ENCODE peak calls at places on chromosomes 16 and 17, in seven cellular contexts. C is H9, Y is neuronal stem cell, O is IMR-90, Z is mesendoderm, J is H1, I is trophoblast cell. T is an unnamed sample.

GRCh38 chr16:27303256-27304100 is 10.3 kb upstream of the IL4R start:
- DNase-seq in C (no peak), Y (no peak), O (no peak), Z (no peak), J (no peak), I (no peak), T (no peak)

GRCh38 chr17:10633738-10634379 is 23.2 kb downstream of the MYH3 start:
- DNase-seq in C (no peak), Y (no peak), O (no peak), Z (no peak), J (no peak), I (no peak), T (no peak)

GRCh38 chr17:80035937-80036714 is at the start of gene CCDC40:
- DNase-seq in C (peak), Y (peak), O (peak), Z (peak), J (peak), I (peak), T (peak)

GRCh38 chr17:1709971-1710806 is at the start of gene TLCD2:
- DNase-seq in C (peak), Y (no peak), O (peak), Z (peak), J (peak), I (peak), T (peak)

GRCh38 chr17:5537251-5537650 is 47.1 kb downstream of the NLRP1 start:
- DNase-seq in C (no peak), Y (no peak), O (peak), Z (no peak), J (no peak), I (no peak), T (no peak)

GRCh38 chr16:84593825-84594724 is 23.8 kb downstream of the COTL1 start:
- DNase-seq in C (peak), Y (no peak), O (no peak), Z (no peak), J (no peak), I (peak), T (no peak)

GRCh38 chr16:89096768-89097527 is 3.3 kb downstream of the ACSF3 start:
- DNase-seq in C (no peak), Y (no peak), O (peak), Z (no peak), J (no peak), I (no peak), T (no peak)

GRCh38 chr16:86996081-86996480 is 321.1 kb downstream of the C16orf95 start:
- DNase-seq in C (no peak), Y (no peak), O (no peak), Z (no peak), J (no peak), I (no peak), T (no peak)

GRCh38 chr17:245020-245419 is 63.6 kb upstream of the DOC2B start:
- DNase-seq in C (no peak), Y (no peak), O (no peak), Z (no peak), J (no peak), I (no peak), T (no peak)

GRCh38 chr16:67181346-67181745 is 2.4 kb downstream of the MATCAP1 start:
- DNase-seq in C (no peak), Y (no peak), O (peak), Z (no peak), J (no peak), I (no peak), T (peak)

GRCh38 chr17:82052638-82053059 is 951 bp downstream of the GPS1 start:
- DNase-seq in C (no peak), Y (no peak), O (no peak), Z (no peak), J (no peak), I (no peak), T (no peak)

GRCh38 chr17:40827746-40828453 is 5.5 kb upstream of the KRT10 start:
- DNase-seq in C (no peak), Y (no peak), O (no peak), Z (peak), J (no peak), I (peak), T (peak)

GRCh38 chr17:40828454-40829039 is 6.1 kb upstream of the KRT10 start:
- DNase-seq in C (no peak), Y (no peak), O (peak), Z (no peak), J (no peak), I (no peak), T (no peak)

GRCh38 chr17:40824015-40824832 is 1.8 kb upstream of the KRT10 start:
- DNase-seq in C (no peak), Y (no peak), O (no peak), Z (no peak), J (no peak), I (no peak), T (no peak)

GRCh38 chr17:40822132-40822812 is at the start of gene KRT10:
- DNase-seq in C (no peak), Y (no peak), O (no peak), Z (no peak), J (no peak), I (no peak), T (no peak)

GRCh38 chr17:40825596-40825995 is 3.2 kb upstream of the KRT10 start:
- DNase-seq in C (no peak), Y (no peak), O (peak), Z (no peak), J (no peak), I (no peak), T (no peak)
- H4K8ac ChIP-seq in C (no peak), Y (no peak), O (no peak), Z (no peak), J (no peak), I (no peak), T (no peak)

GRCh38 chr17:58741121-58741625 is 14.5 kb upstream of the PPM1E start:
- DNase-seq in C (no peak), Y (no peak), O (peak), Z (peak), J (no peak), I (peak), T (peak)
- H4K8ac ChIP-seq in C (no peak), Y (no peak), O (no peak), Z (no peak), J (no peak), I (peak), T (no peak)

DNA sequence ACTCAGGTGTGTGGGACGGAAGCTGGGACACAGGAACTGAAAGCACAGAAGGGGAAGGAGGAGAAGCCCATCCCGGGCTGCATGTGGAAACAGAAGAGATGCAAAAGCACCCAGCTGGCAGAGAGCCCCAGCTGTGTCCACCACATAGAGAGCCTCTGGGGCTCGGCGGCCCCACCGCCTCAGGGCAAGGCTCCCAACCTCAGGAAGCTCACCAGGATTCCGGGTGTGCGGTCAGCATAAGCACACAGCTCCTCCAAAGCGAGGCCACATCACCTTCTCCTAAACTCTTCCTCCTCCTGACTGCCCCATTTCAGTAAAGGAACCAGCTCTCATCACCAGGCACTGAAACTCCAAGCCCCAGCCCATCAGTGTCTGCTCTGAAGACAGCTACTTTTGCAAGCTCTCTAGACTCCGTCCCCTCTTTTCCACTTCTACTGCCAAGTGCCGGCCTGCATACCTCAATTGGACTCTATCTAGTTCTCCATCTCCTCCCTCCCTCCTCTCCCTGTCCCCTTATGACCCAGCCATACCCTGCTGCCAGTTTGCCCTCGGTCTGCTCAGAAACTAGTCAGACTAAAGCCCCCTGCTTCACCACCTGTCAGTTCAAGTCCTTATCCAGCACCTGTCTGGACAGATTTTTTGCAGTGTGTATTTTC is 6.0 kb downstream of the ST3GAL2 start:
- DNase-seq in C (no peak), Y (no peak), O (no peak), Z (no peak), J (no peak), I (peak), T (peak)
- H4K8ac ChIP-seq in C (no peak), Y (no peak), O (no peak), Z (no peak), J (no peak), I (no peak), T (peak)

GRCh38 chr17:45316271-45317112 is at the start of gene MAP3K14:
- DNase-seq in C (peak), Y (no peak), O (peak), Z (peak), J (peak), I (peak), T (peak)

GRCh38 chr17:45320349-45320930 is 3.6 kb upstream of the MAP3K14 start:
- DNase-seq in C (no peak), Y (no peak), O (peak), Z (no peak), J (no peak), I (peak), T (no peak)

GRCh38 chr17:45317113-45317820 is 447 bp upstream of the MAP3K14 start:
- DNase-seq in C (peak), Y (peak), O (peak), Z (peak), J (peak), I (peak), T (peak)

GRCh38 chr17:45319239-45319703 is 2.5 kb upstream of the MAP3K14 start:
- DNase-seq in C (no peak), Y (no peak), O (peak), Z (peak), J (no peak), I (peak), T (peak)

DNA sequence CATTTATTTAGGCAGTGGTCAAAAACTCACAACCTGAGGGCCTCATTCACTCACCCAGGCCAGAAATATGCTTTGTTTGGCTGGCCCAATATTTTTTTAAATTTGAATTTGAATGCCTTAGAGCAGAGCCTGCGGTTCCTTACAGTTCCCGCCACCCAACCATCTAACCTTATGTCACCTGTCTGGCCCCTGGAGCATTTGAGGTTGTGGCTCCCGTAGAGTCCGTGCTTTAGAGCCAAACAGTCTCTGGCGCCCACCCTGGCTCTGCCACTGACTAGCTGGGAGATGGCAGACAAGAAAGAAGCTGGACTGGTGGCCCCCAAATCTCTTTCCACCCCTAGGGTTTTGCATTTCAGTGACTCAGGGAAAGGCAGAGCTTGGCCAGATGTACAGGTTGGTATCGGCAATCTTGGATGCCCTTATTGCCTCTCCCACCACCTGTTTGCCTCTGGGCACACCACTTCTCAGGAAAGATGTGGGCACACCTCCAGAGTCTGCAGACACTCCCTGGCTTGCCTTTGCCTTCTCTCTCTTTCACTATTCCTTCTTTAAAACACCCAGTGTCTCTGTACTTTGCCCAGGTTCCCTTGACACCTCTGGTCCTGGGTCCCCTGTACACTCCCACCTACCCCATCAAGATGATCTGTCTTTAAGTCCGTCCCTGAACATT is 1.9 kb upstream of the MAP3K14 start:
- DNase-seq in C (no peak), Y (no peak), O (no peak), Z (no peak), J (no peak), I (peak), T (no peak)
- H4K8ac ChIP-seq in C (no peak), Y (no peak), O (peak), Z (no peak), J (no peak), I (no peak), T (peak)

DNA sequence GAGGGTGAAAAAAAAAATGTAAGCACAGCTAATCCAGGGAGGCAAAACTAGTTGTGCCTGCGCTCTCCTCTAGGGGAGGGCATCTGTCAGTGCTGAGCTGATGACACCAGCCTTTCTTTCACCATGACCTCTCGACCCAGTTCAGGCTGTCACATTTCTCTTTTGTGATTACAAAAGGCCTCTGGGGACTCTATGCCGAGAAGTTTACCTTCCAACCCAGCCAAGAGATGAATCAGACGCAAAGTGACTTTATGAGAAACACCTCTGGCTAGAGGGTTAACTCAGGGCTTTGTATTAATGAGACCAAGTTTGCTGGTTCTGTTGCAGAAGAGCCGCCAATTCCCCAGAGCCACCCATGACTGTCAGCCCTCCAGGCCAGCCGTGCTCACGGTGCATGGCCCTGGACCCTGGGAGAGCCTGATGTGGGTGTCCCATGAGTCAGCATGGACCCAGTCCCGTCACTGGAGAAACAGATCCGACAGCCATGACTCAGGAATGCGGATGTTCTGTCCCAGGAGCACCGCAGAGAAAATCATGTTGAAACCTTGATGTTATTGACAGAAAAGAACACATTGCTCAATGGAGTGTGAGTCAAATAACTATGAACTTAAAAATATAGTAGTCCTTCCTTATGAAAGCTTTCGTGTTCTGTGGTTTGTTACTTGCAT is 437.2 kb downstream of the HS3ST3B1 start:
- DNase-seq in C (peak), Y (peak), O (peak), Z (peak), J (no peak), I (peak), T (peak)
- H4K8ac ChIP-seq in C (no peak), Y (no peak), O (peak), Z (no peak), J (no peak), I (no peak), T (no peak)

DNA sequence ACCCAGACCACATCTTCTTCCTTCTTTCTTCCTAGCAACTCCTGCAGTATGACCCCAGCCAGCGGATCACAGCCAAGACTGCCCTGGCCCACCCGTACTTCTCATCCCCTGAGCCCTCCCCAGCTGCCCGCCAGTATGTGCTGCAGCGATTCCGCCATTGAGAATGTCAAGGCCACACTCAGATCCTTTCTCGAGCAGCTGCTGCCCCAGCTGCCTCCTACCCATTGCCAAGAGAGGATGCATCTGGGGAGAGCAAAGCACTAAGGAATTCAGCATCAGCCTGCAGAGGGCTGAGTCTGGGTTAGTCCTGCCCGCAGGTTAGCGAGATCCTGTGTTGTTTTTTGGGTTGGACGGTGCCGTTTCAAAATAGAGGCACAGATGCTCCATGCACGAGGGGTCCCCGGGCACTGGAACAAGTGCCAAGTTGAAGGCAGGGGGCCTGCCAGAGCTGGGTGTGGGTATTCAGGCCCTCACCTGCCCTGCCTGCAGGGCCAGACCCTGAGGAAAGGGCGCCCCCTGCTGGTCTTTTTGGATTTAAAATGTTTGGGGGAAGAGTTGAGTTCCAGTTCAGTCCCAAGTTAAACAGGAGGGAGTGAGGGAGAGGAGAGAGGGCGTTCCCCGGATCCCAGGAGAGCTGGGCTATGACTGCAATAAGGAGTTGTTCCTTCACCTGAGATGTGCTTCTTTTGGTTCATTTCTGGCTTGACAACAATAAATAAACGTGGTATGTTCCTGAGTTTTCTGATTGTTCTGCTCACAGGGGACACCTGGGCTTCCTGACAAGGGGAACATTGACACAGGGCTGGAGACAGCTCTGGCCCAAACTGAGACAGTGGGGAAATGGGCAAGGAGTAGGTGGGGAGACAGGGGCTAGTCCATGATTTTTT is 4.9 kb downstream of the CDK3 start:
- DNase-seq in C (peak), Y (peak), O (peak), Z (peak), J (peak), I (peak), T (peak)
- H4K8ac ChIP-seq in C (no peak), Y (no peak), O (peak), Z (no peak), J (no peak), I (no peak), T (peak)

DNA sequence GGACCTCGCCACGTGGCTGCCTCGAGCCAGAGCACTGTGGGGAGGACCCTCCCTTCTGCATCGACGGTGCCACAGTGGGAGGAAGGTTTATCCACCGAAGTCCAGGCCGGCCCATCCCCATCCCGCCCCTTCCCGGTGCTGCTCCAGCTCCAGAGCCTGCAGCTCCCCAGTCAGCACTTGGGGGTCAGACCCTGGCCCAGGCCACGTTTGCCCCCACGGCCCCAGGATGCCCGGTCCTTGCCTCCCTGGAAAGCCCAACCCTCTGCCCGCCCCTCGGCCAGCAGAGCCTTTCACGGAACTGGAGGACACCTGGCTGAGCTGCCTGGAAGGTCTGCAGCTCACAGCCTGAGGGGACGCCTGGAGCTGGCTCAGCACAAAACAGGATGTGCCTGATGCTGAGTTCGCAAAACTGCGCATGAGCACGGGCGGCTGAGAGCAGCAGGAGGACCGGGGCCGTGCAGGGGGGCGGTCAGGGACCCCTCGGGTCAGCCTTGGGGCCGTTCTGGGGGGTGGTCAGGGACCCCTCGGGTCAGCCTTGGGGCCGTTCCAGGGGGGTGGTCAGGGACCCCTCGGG is 29.7 kb upstream of the SSTR5 start:
- DNase-seq in C (no peak), Y (no peak), O (no peak), Z (no peak), J (no peak), I (peak), T (no peak)
- H4K8ac ChIP-seq in C (no peak), Y (no peak), O (no peak), Z (no peak), J (peak), I (no peak), T (no peak)

DNA sequence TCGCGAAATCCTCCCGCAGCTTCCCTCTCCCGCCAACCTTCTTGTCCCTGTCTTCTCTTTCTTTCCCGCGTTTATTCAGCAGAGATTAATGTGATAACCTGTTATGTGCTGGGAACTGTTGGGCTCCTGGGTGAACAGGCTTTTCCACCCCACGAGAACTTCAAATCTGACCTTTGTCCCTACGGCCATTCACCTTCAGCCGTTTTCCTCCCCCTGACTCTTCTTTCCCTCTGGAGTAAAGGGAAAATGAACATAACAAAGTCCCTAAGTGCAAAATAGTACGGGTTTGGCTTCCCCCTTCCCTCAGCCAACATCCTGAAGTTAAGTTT is 15.1 kb upstream of the KPNA2 start:
- DNase-seq in C (no peak), Y (no peak), O (no peak), Z (no peak), J (no peak), I (peak), T (no peak)
- H4K8ac ChIP-seq in C (no peak), Y (no peak), O (peak), Z (peak), J (no peak), I (peak), T (peak)

GRCh38 chr17:53420035-53420641 is 402.6 kb upstream of the KIF2B start:
- DNase-seq in C (no peak), Y (no peak), O (no peak), Z (no peak), J (no peak), I (no peak), T (no peak)
- H4K8ac ChIP-seq in C (no peak), Y (no peak), O (no peak), Z (no peak), J (no peak), I (no peak), T (no peak)

T was measured in mesenchymal stem cell.